ENCODE peak calls at places on chromosome 22, in six cellular contexts. K is heart left ventricle, T is colonic mucosa, M is foreskin fibroblast, E is lower leg skin, B is A549. Y is an unnamed sample.

GRCh38 chr22:43554259-43554636 is 142.4 kb downstream of the MPPED1 start:
- DNase-seq in K (no peak), T (no peak), M (no peak), E (no peak), B (no peak), Y (no peak)

GRCh38 chr22:44020981-44021380 is 3.1 kb upstream of the PARVB start:
- DNase-seq in K (no peak), T (no peak), M (no peak), E (no peak), B (no peak), Y (no peak)

GRCh38 chr22:44500623-44501022 is 2.6 kb upstream of the RTL6 start:
- DNase-seq in K (no peak), T (no peak), M (no peak), E (no peak), B (no peak), Y (no peak)

GRCh38 chr22:27443315-27443714 is 358.2 kb downstream of the MN1 start:
- DNase-seq in K (no peak), T (no peak), M (no peak), E (no peak), B (no peak), Y (no peak)

GRCh38 chr22:43996170-43996980 is 27.7 kb upstream of the PARVB start:
- DNase-seq in K (peak; percentile 88), T (peak; percentile 46), M (no peak), E (peak; percentile 92), B (no peak), Y (peak; percentile 25)

GRCh38 chr22:27895600-27895999 is 23.5 kb downstream of the PITPNB start:
- DNase-seq in K (no peak), T (no peak), M (no peak), E (no peak), B (no peak), Y (no peak)

GRCh38 chr22:17085277-17086091 is 684 bp downstream of the IL17RA start:
- DNase-seq in K (peak; percentile 79), T (peak; percentile 48), M (no peak), E (peak; percentile 91), B (no peak), Y (peak; percentile 50)

GRCh38 chr22:43624144-43624998 is 187.7 kb downstream of the EFCAB6 start:
- DNase-seq in K (no peak), T (no peak), M (no peak), E (peak; percentile 64), B (peak; percentile 71), Y (no peak)

GRCh38 chr22:47787501-47788227 is 1025.2 kb downstream of the TBC1D22A start:
- DNase-seq in K (no peak), T (no peak), M (no peak), E (peak; percentile 57), B (no peak), Y (no peak)

GRCh38 chr22:49158741-49159564 is 668.7 kb downstream of the BRD1 start:
- DNase-seq in K (peak; percentile 24), T (no peak), M (no peak), E (no peak), B (no peak), Y (no peak)

GRCh38 chr22:43226368-43226979 is 39.5 kb upstream of the TTLL12 start:
- DNase-seq in K (no peak), T (no peak), M (peak; percentile 32), E (no peak), B (no peak), Y (no peak)

DNA sequence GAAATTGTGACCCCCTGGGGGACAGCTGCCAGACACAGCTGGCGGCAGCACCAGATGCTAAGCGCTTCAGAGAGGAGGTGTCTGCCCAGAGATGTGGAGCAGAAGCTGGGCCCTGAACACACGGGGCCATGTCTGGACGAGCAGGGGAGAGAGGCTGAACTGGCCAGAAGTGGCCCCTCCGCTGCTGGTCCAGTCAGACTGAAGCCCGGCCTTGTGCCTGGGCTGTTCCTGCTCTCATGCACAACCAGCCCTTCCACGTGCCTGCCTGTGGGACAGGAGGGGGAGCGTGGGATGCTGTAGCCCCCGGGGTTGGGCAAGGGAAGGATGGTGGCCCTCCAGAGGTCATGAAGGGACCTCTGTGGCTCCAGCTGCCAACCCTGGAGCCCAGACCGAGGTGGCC is 1.8 kb downstream of the ADM2 start:
- DNase-seq in K (no peak), T (no peak), M (no peak), E (no peak), B (no peak), Y (no peak)
- H3K4me3 ChIP-seq in K (no peak overlapping the region), T (no peak overlapping the region), M (peak overlapping the region; percentile 5), E (no peak overlapping the region), B (no peak overlapping the region), Y (no peak overlapping the region)

GRCh38 chr22:20858615-20859416 is at the start of the genes PI4KA and SNAP29:
- DNase-seq in K (peak; percentile 100), T (peak; percentile 99), M (peak; percentile 99), E (peak; percentile 100), B (peak; percentile 97), Y (peak; percentile 100)

GRCh38 chr22:20857838-20858614 is 585 bp downstream of the PI4KA start:
- DNase-seq in K (peak; percentile 94), T (peak; percentile 81), M (peak; percentile 81), E (peak; percentile 98), B (peak; percentile 84), Y (peak; percentile 78)

GRCh38 chr22:20859615-20860014 is 808 bp downstream of the SNAP29 start:
- DNase-seq in K (no peak), T (no peak), M (no peak), E (no peak), B (no peak), Y (no peak)

GRCh38 chr22:20853236-20853660 is 5.4 kb downstream of the PI4KA start:
- DNase-seq in K (no peak), T (no peak), M (no peak), E (peak; percentile 40), B (no peak), Y (no peak)

GRCh38 chr22:20857247-20857643 is 1.4 kb downstream of the PI4KA start:
- DNase-seq in K (no peak), T (no peak), M (no peak), E (no peak), B (no peak), Y (no peak)
- H3K4me3 ChIP-seq in K (peak overlapping the region; percentile 94), T (peak overlapping the region; percentile 96), M (peak overlapping the region; percentile 72), E (no peak overlapping the region), B (peak overlapping the region; percentile 78), Y (no peak overlapping the region)

DNA sequence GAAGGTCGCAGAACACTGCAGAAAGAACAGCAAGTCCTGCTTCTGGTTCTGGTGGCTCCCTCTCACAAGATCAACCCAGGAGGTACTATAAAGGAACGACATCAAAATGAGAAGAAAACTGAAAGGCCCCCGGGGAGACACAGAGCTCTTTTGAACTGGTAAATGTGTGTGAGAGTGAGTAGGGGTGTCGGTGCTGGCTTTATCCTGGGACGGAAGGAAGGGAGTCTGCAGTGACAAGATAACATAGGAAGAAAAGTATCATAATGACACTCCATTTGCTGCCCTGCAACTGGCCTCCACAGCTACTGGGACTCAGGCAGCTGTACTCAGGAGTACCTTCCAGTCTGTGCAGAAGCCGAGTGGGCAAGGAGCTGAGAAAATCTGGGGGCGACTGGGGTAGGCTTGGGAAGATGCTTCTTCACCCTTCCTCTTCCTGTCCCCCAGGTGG is 60.9 kb downstream of the ENTHD1 start:
- DNase-seq in K (no peak), T (no peak), M (no peak), E (no peak), B (no peak), Y (no peak)
- H3K4me3 ChIP-seq in K (no peak overlapping the region), T (no peak overlapping the region), M (no peak overlapping the region), E (no peak overlapping the region), B (no peak overlapping the region), Y (no peak overlapping the region)

DNA sequence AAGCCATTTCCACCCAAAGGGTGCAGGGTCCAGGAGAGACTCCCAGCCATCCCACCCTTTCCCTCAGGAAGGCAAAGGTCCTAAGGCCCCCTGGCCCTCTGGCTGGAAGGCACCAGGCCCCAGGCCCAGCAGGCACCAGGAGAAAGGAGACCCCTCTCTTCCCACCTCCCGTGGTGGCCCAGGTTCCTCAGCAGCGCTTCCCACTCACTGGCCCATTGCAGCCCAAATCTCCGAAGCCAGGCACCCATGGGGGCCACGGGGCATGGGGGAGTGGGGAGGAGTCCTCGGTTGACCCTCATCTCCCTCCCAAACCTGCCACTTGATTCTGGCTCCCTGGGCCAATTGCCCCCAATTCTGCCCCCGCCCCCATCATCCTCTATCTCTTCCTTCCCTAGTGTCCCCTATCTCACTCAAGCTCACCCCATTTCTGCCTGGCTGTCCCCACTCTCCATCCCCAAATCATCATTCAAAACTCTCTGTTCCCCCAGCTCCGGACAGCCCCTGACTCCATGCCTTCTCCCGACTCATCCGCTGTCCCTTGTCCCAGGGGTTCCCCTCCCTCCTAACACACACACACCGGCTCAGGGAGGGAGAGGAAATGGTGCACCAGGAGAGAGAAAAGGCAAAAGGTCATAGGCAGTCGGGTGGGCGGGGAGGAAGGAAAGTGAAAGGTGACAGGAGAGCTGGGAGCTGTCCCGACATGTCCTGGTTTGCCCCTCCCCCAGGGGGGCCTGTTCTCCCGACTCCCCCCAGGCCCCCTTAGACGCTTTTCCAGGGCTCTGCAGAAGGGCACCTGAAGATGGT is 1.2 kb downstream of the LIF start:
- DNase-seq in K (no peak), T (peak; percentile 79), M (no peak), E (no peak), B (no peak), Y (no peak)
- H3K4me3 ChIP-seq in K (peak overlapping the region; percentile 36), T (peak overlapping the region; percentile 61), M (peak overlapping the region; percentile 55), E (no peak overlapping the region), B (no peak overlapping the region), Y (no peak overlapping the region)

DNA sequence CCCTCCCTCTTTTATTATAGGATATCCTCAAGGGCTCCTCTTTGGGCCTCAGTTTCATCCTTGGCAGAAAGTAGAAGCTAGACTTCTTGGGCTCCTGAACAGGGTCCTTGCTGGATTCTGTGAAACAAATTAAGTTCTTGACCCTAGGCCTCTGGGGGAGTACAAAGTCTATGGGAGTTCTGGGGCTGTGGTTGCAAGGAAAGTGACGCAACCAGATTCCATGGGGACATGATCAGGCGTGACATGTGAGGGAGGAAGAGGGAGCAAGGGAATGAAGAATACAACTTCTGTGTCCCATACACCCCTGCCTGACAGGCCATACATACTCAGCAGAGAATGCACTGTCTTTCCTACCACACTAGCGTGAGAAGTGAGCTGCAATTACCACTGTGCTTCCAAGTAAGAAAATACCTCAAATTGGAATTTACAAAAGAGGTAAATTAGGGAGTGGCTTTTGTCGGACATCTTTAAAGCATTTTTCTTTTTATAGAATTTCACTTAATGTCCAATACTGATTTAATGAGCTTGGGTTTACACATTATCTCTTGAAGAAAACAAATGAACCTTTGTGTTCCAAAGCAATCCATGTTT is 38.7 kb downstream of the LIMK2 start:
- DNase-seq in K (no peak), T (no peak), M (peak; percentile 12), E (no peak), B (no peak), Y (no peak)
- H3K4me3 ChIP-seq in K (no peak overlapping the region), T (no peak overlapping the region), M (no peak overlapping the region), E (no peak overlapping the region), B (no peak overlapping the region), Y (no peak overlapping the region)

GRCh38 chr22:35896306-35896705 is 132.3 kb downstream of the RBFOX2 start:
- DNase-seq in K (no peak), T (no peak), M (no peak), E (no peak), B (no peak), Y (no peak)
- H3K4me3 ChIP-seq in K (no peak overlapping the region), T (no peak overlapping the region), M (no peak overlapping the region), E (no peak overlapping the region), B (no peak overlapping the region), Y (no peak overlapping the region)

Y was measured in body of pancreas.